ENCODE peak calls at places on chromosomes 4 and X, in five cellular contexts. D, E, W, I and M are unnamed samples.

GRCh38 chr4:7964459-7964858 is 24.8 kb upstream of the AFAP1 start:
- DNase-seq in D (no peak), E (peak; percentile 52), W (no peak), I (no peak), M (no peak)

GRCh38 chrX:63686878-63687714 is 97.9 kb downstream of the ARHGEF9 start:
- DNase-seq in D (peak; percentile 62), E (peak; percentile 14), W (peak; percentile 4), I (peak; percentile 10), M (no peak)

GRCh38 chrX:121479406-121479805 is 432.0 kb downstream of the GLUD2 start:
- DNase-seq in D (peak; percentile 5), E (no peak), W (no peak), I (no peak), M (no peak)

GRCh38 chr4:100985576-100985975 is 361.8 kb downstream of the PPP3CA start:
- DNase-seq in D (no peak), E (no peak), W (no peak), I (no peak), M (no peak)

GRCh38 chr4:9870165-9870564 is 88.7 kb downstream of the DRD5 start:
- DNase-seq in D (no peak), E (no peak), W (no peak), I (no peak), M (no peak)

GRCh38 chrX:38563006-38563405 is 1.7 kb downstream of the TSPAN7 start:
- DNase-seq in D (no peak), E (no peak), W (no peak), I (no peak), M (no peak)

GRCh38 chrX:10190367-10190766 is 33.6 kb downstream of the CLCN4 start:
- DNase-seq in D (peak; percentile 84), E (no peak), W (peak; percentile 55), I (no peak), M (peak; percentile 59)

GRCh38 chr4:137274404-137274803 is 257.9 kb downstream of the PCDH18 start:
- DNase-seq in D (peak; percentile 58), E (no peak), W (no peak), I (no peak), M (no peak)

GRCh38 chrX:47515941-47516649 is 33.1 kb upstream of the ZNF41 start:
- DNase-seq in D (peak; percentile 33), E (no peak), W (no peak), I (no peak), M (no peak)

GRCh38 chrX:109710181-109710580 is 22.9 kb downstream of the ACSL4 start:
- DNase-seq in D (no peak), E (no peak), W (no peak), I (no peak), M (no peak)

GRCh38 chr4:83490876-83491450 is 6.1 kb upstream of the ABRAXAS1 start:
- DNase-seq in D (peak; percentile 48), E (peak; percentile 29), W (no peak), I (peak; percentile 39), M (no peak)

GRCh38 chr4:87896020-87896621 is 63.4 kb downstream of the MEPE start:
- DNase-seq in D (peak; percentile 88), E (no peak), W (no peak), I (no peak), M (no peak)

GRCh38 chrX:154750301-154751120 is at the start of gene GAB3:
- DNase-seq in D (peak; percentile 35), E (peak; percentile 42), W (no peak), I (peak; percentile 57), M (peak; percentile 48)

GRCh38 chr4:158750379-158750778 is 18.4 kb upstream of the FNIP2 start:
- DNase-seq in D (peak; percentile 30), E (no peak), W (peak; percentile 63), I (no peak), M (no peak)

GRCh38 chr4:183987987-183988392 is 82.9 kb downstream of the STOX2 start:
- DNase-seq in D (peak; percentile 87), E (no peak), W (peak; percentile 66), I (no peak), M (peak; percentile 86)

GRCh38 chrX:24149346-24150050 is at the start of gene ZFX:
- DNase-seq in D (peak; percentile 78), E (peak; percentile 80), W (no peak), I (peak; percentile 82), M (peak; percentile 30)

GRCh38 chr4:74440356-74440755 is 4.6 kb upstream of the AREG start:
- DNase-seq in D (no peak), E (no peak), W (no peak), I (no peak), M (peak; percentile 64)

GRCh38 chrX:7908821-7909220 is 18.4 kb downstream of the PNPLA4 start:
- DNase-seq in D (no peak), E (no peak), W (no peak), I (no peak), M (no peak)

GRCh38 chr4:169239236-169239905 is 31.4 kb downstream of the SH3RF1 start:
- DNase-seq in D (no peak), E (no peak), W (no peak), I (no peak), M (no peak)

GRCh38 chr4:173181769-173182374 is 13.3 kb downstream of the GALNT7 start:
- DNase-seq in D (peak; percentile 72), E (no peak), W (no peak), I (no peak), M (no peak)

GRCh38 chrX:39772057-39772832 is 325.5 kb downstream of the BCOR start:
- DNase-seq in D (peak; percentile 37), E (peak; percentile 41), W (no peak), I (no peak), M (peak; percentile 62)

GRCh38 chr4:7759635-7760034 is 180.0 kb downstream of the AFAP1 start:
- DNase-seq in D (no peak), E (no peak), W (no peak), I (no peak), M (no peak)

GRCh38 chrX:77160301-77160700 is 286.9 kb upstream of the FGF16 start:
- DNase-seq in D (no peak), E (peak; percentile 1), W (no peak), I (no peak), M (peak; percentile 12)

GRCh38 chr4:41413670-41414069 is 124.3 kb upstream of the LIMCH1 start:
- DNase-seq in D (peak; percentile 35), E (no peak), W (no peak), I (no peak), M (no peak)

GRCh38 chrX:109749207-109749606 is 16.1 kb upstream of the ACSL4 start:
- DNase-seq in D (no peak), E (no peak), W (no peak), I (no peak), M (no peak)

GRCh38 chr4:30717208-30718020 is 2.8 kb upstream of the PCDH7 start:
- DNase-seq in D (peak; percentile 72), E (no peak), W (no peak), I (peak; percentile 10), M (peak; percentile 26)

GRCh38 chrX:147958316-147958715 is 22.8 kb upstream of the FMR1NB start:
- DNase-seq in D (no peak), E (no peak), W (peak; percentile 2), I (no peak), M (no peak)

GRCh38 chr4:13543648-13544555 is at the start of gene NKX3-2:
- DNase-seq in D (peak; percentile 34), E (no peak), W (no peak), I (no peak), M (no peak)

DNA sequence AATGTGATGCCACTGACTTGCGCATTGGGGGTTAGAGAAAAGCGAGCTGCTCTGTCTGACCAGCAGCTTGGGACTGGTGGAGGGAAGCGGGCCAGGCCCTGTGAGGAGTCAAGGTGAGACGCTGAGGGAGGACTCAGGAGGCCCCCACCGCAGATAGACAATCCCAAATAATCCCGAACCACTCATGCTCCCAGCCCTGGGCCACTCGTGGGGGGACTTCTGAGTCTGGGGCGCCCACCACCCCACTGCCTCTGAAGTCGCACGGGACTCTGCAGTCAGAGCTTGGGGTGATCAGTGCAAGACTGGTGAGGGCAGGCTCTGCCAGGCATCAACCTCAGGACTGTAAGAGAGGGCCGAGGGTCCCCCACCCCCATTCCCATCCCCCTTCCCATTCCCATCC is 6.9 kb downstream of the MAGEA4 start:
- DNase-seq in D (no peak), E (no peak), W (no peak), I (no peak), M (no peak)
- H3K27ac ChIP-seq in D (no peak overlapping the region), E (no peak overlapping the region), W (no peak overlapping the region), I (no peak overlapping the region), M (no peak overlapping the region)

GRCh38 chrX:12791253-12792228 is at the start of gene PRPS2:
- DNase-seq in D (peak; percentile 52), E (peak; percentile 63), W (no peak), I (peak; percentile 63), M (peak; percentile 88)
- H3K27ac ChIP-seq in D (no peak within 1 kb of the TSS), E (peak within 1 kb of the TSS; percentile 41), W (no peak within 1 kb of the TSS), I (no peak within 1 kb of the TSS), M (peak within 1 kb of the TSS; percentile 74)

DNA sequence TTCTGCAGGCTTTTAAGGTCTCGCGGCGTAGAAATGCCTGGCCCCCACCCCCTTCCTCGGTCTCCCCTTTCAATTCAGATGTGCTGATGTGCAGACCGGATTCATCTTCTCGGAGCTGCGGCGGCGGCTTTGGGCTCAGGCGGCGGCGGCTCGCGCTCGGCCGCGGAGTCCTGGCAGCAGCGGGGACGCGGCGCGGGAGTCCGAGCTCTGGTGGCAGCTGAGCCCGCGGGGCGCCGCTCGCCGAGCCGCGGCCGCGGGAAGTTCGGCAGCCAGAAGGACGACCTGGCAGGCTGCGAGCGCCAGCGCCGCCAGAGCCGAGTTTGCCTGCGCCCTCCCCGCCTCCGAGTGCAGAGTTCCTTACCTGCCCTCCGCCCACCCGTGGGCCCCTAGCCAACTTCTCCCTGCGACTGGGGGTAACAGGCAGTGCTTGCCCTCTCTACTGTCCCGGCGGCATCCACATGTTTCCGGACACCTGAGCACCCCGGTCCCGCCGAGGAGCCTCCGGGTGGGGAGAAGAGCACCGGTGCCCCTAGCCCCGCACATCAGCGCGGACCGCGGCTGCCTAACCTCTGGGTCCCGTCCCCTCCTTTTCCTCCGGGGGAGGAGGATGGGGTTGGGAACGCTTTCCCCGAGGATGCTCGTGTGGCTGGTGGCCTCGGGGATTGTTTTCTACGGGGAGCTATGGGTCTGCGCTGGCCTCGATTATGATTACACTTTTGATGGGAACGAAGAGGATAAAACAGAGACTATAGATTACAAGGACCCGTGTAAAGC is 448 bp downstream of the TLL1 start:
- DNase-seq in D (peak; percentile 44), E (no peak), W (no peak), I (no peak), M (peak; percentile 47)
- H3K27ac ChIP-seq in D (no peak overlapping the region), E (no peak overlapping the region), W (no peak overlapping the region), I (no peak overlapping the region), M (peak overlapping the region; percentile 48)

GRCh38 chrX:66013195-66013816 is 26.6 kb downstream of the VSIG4 start:
- DNase-seq in D (no peak), E (no peak), W (no peak), I (no peak), M (no peak)

GRCh38 chrX:66009231-66009845 is 30.5 kb downstream of the VSIG4 start:
- DNase-seq in D (no peak), E (no peak), W (no peak), I (no peak), M (no peak)

GRCh38 chrX:66014560-66014959 is 25.3 kb downstream of the VSIG4 start:
- DNase-seq in D (no peak), E (no peak), W (no peak), I (no peak), M (no peak)

GRCh38 chrX:66014084-66014483 is 25.8 kb downstream of the VSIG4 start:
- DNase-seq in D (no peak), E (no peak), W (no peak), I (no peak), M (no peak)

DNA sequence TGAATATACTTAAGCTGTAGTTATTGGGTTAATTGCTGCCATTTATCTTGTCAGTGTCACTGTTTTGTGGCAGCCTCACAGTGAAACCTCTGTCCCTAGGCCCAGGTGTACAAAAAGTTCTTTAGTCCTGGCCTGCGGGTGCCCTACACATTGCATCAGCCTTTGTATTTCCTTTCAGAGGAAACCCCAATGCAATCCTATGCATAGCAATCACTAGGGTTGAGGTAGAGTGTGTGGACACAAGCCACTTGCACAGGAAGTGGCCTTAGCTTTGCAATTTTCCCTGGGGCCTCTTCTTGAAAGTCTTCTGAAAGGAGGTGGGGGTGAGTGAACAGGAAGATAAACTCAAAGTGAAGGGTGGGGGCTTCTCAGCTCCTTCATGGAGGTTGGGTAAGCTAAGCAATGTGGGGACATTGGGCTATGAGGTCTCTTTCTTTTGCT is 27.8 kb downstream of the VSIG4 start:
- DNase-seq in D (no peak), E (no peak), W (no peak), I (no peak), M (no peak)
- H3K27ac ChIP-seq in D (no peak overlapping the region), E (no peak overlapping the region), W (no peak overlapping the region), I (peak overlapping the region; percentile 38), M (no peak overlapping the region)